ENCODE peak calls at places on chromosomes 13 and 19, in ten cellular contexts. P is astrocyte of the hippocampus; L is activated CD4-positive, alpha-beta T cell treated with anti-CD3 and anti-CD28 coated beads for 48 hours; X is CD8-positive, alpha-beta memory T cell; F is iPS DF 6.9; U is frontal cortex; I is epithelial cell of esophagus; D is sigmoid colon; S is germinal center; H is HEK293T. K is an unnamed sample.

GRCh38 chr13:43878897-43879322 is 630 bp downstream of the CCDC122 start:
- DNase-seq in P (peak), L (peak), X (no peak), F (no peak), U (peak), I (peak), D (peak), S (no peak), H (peak), K (peak)

GRCh38 chr19:56111601-56112312 is 9.3 kb downstream of the ZNF787 start:
- DNase-seq in P (no peak), L (peak), X (peak), F (no peak), U (no peak), I (no peak), D (peak), S (peak), H (no peak), K (no peak)

GRCh38 chr13:24199016-24199415 is 38.5 kb downstream of the SPATA13 start:
- DNase-seq in P (no peak), L (no peak), X (no peak), F (no peak), U (no peak), I (no peak), D (peak), S (no peak), H (no peak), K (no peak)

GRCh38 chr19:6947745-6948144 is 60.4 kb downstream of the ADGRE1 start:
- DNase-seq in P (peak), L (peak), X (no peak), F (no peak), U (no peak), I (peak), D (no peak), S (no peak), H (peak), K (peak)

GRCh38 chr19:56269348-56269747 is 3.2 kb upstream of the EDDM13 start:
- DNase-seq in P (no peak), L (no peak), X (no peak), F (no peak), U (no peak), I (no peak), D (no peak), S (no peak), H (no peak), K (no peak)

GRCh38 chr13:33931397-33931987 is 113.5 kb downstream of the RFC3 start:
- DNase-seq in P (peak), L (no peak), X (no peak), F (no peak), U (no peak), I (peak), D (no peak), S (peak), H (peak), K (peak)

GRCh38 chr19:16139752-16140151 is 3.7 kb upstream of the HSH2D start:
- DNase-seq in P (no peak), L (no peak), X (no peak), F (no peak), U (no peak), I (no peak), D (no peak), S (no peak), H (no peak), K (no peak)

GRCh38 chr19:55210120-55210493 is 806 bp upstream of the PTPRH start:
- DNase-seq in P (peak), L (no peak), X (no peak), F (no peak), U (no peak), I (peak), D (no peak), S (no peak), H (no peak), K (peak)

K was measured in SW480.